ENCODE peak calls at places on chromosomes 7 and 10, in nine cellular contexts. One of them, this sample, is unnamed.

GRCh38 chr10:103915794-103916193 is 2.2 kb downstream of the STN1 start:
- DNase-seq in GDM1: no peak
- DNase-seq in NCI-H1417: no peak
- DNase-seq in OCI-M1: no peak
- DNase-seq in CD4-positive, alpha-beta memory T cell: no peak
- DNase-seq in amniotic epithelial cell: no peak
- DNase-seq in stimulated activated CD8-positive, alpha-beta memory T cell treated with anti-CD3 and anti-CD28 coated beads, Interleukin-4, amount 100 ng/mL, for 4 hours: no peak
- DNase-seq in NCI-H748 treated with DMSO at 0.1 percent for 48 hours: no peak
- DNase-seq in H1: no peak
- DNase-seq in this sample: no peak

GRCh38 chr7:77989981-77990566 is 191.5 kb downstream of the PHTF2 start:
- DNase-seq in NCI-H1417: peak
- DNase-seq in NCI-H748 treated with DMSO at 0.1 percent for 48 hours: no peak
- DNase-seq in stimulated activated CD8-positive, alpha-beta memory T cell treated with anti-CD3 and anti-CD28 coated beads, Interleukin-4, amount 100 ng/mL, for 4 hours: no peak
- DNase-seq in GDM1: peak
- DNase-seq in OCI-M1: peak
- DNase-seq in amniotic epithelial cell: peak
- DNase-seq in H1: no peak
- DNase-seq in CD4-positive, alpha-beta memory T cell: no peak
- DNase-seq in this sample: no peak

GRCh38 chr7:79610905-79611304 is 157.4 kb upstream of the MAGI2 start:
- DNase-seq in stimulated activated CD8-positive, alpha-beta memory T cell treated with anti-CD3 and anti-CD28 coated beads, Interleukin-4, amount 100 ng/mL, for 4 hours: no peak
- DNase-seq in NCI-H748 treated with DMSO at 0.1 percent for 48 hours: no peak
- DNase-seq in amniotic epithelial cell: peak
- DNase-seq in GDM1: no peak
- DNase-seq in NCI-H1417: no peak
- DNase-seq in OCI-M1: peak
- DNase-seq in H1: no peak
- DNase-seq in CD4-positive, alpha-beta memory T cell: no peak
- DNase-seq in this sample: no peak

GRCh38 chr7:67771840-67772605 is 775.4 kb downstream of the TYW1 start:
- DNase-seq in NCI-H1417: no peak
- DNase-seq in CD4-positive, alpha-beta memory T cell: no peak
- DNase-seq in H1: no peak
- DNase-seq in OCI-M1: no peak
- DNase-seq in NCI-H748 treated with DMSO at 0.1 percent for 48 hours: no peak
- DNase-seq in GDM1: no peak
- DNase-seq in amniotic epithelial cell: no peak
- DNase-seq in stimulated activated CD8-positive, alpha-beta memory T cell treated with anti-CD3 and anti-CD28 coated beads, Interleukin-4, amount 100 ng/mL, for 4 hours: no peak
- DNase-seq in this sample: no peak

GRCh38 chr10:75263806-75264205 is 28.0 kb upstream of the COMTD1 start:
- DNase-seq in NCI-H1417: no peak
- DNase-seq in OCI-M1: no peak
- DNase-seq in stimulated activated CD8-positive, alpha-beta memory T cell treated with anti-CD3 and anti-CD28 coated beads, Interleukin-4, amount 100 ng/mL, for 4 hours: no peak
- DNase-seq in CD4-positive, alpha-beta memory T cell: no peak
- DNase-seq in amniotic epithelial cell: no peak
- DNase-seq in GDM1: no peak
- DNase-seq in NCI-H748 treated with DMSO at 0.1 percent for 48 hours: no peak
- DNase-seq in H1: no peak
- DNase-seq in this sample: no peak

GRCh38 chr7:104642551-104642950 is 314.1 kb downstream of the LHFPL3 start:
- DNase-seq in OCI-M1: no peak
- DNase-seq in CD4-positive, alpha-beta memory T cell: no peak
- DNase-seq in GDM1: no peak
- DNase-seq in stimulated activated CD8-positive, alpha-beta memory T cell treated with anti-CD3 and anti-CD28 coated beads, Interleukin-4, amount 100 ng/mL, for 4 hours: no peak
- DNase-seq in NCI-H1417: no peak
- DNase-seq in H1: no peak
- DNase-seq in NCI-H748 treated with DMSO at 0.1 percent for 48 hours: no peak
- DNase-seq in amniotic epithelial cell: no peak
- DNase-seq in this sample: no peak

GRCh38 chr7:117164578-117164977 is 158.3 kb downstream of the WNT2 start:
- DNase-seq in stimulated activated CD8-positive, alpha-beta memory T cell treated with anti-CD3 and anti-CD28 coated beads, Interleukin-4, amount 100 ng/mL, for 4 hours: no peak
- DNase-seq in OCI-M1: no peak
- DNase-seq in NCI-H748 treated with DMSO at 0.1 percent for 48 hours: no peak
- DNase-seq in H1: no peak
- DNase-seq in amniotic epithelial cell: peak
- DNase-seq in NCI-H1417: no peak
- DNase-seq in CD4-positive, alpha-beta memory T cell: no peak
- DNase-seq in GDM1: no peak
- DNase-seq in this sample: peak

GRCh38 chr10:20485554-20485953 is 411.6 kb downstream of the NEBL start:
- DNase-seq in GDM1: no peak
- DNase-seq in OCI-M1: no peak
- DNase-seq in NCI-H1417: no peak
- DNase-seq in NCI-H748 treated with DMSO at 0.1 percent for 48 hours: no peak
- DNase-seq in H1: no peak
- DNase-seq in amniotic epithelial cell: no peak
- DNase-seq in CD4-positive, alpha-beta memory T cell: no peak
- DNase-seq in stimulated activated CD8-positive, alpha-beta memory T cell treated with anti-CD3 and anti-CD28 coated beads, Interleukin-4, amount 100 ng/mL, for 4 hours: no peak
- DNase-seq in this sample: no peak

GRCh38 chr7:91243591-91244368 is 20.5 kb upstream of the FZD1 start:
- DNase-seq in NCI-H1417: peak
- DNase-seq in H1: no peak
- DNase-seq in NCI-H748 treated with DMSO at 0.1 percent for 48 hours: no peak
- DNase-seq in amniotic epithelial cell: peak
- DNase-seq in OCI-M1: no peak
- DNase-seq in GDM1: no peak
- DNase-seq in stimulated activated CD8-positive, alpha-beta memory T cell treated with anti-CD3 and anti-CD28 coated beads, Interleukin-4, amount 100 ng/mL, for 4 hours: no peak
- DNase-seq in CD4-positive, alpha-beta memory T cell: no peak
- DNase-seq in this sample: no peak

GRCh38 chr7:120989571-120990220 is 1.2 kb downstream of the CPED1 start:
- DNase-seq in CD4-positive, alpha-beta memory T cell: no peak
- DNase-seq in NCI-H1417: no peak
- DNase-seq in OCI-M1: peak
- DNase-seq in NCI-H748 treated with DMSO at 0.1 percent for 48 hours: no peak
- DNase-seq in H1: no peak
- DNase-seq in stimulated activated CD8-positive, alpha-beta memory T cell treated with anti-CD3 and anti-CD28 coated beads, Interleukin-4, amount 100 ng/mL, for 4 hours: no peak
- DNase-seq in amniotic epithelial cell: no peak
- DNase-seq in GDM1: no peak
- DNase-seq in this sample: no peak

GRCh38 chr10:111531690-111532089 is 454.9 kb downstream of the ADRA2A start:
- DNase-seq in CD4-positive, alpha-beta memory T cell: no peak
- DNase-seq in NCI-H1417: no peak
- DNase-seq in OCI-M1: peak
- DNase-seq in GDM1: no peak
- DNase-seq in amniotic epithelial cell: no peak
- DNase-seq in stimulated activated CD8-positive, alpha-beta memory T cell treated with anti-CD3 and anti-CD28 coated beads, Interleukin-4, amount 100 ng/mL, for 4 hours: no peak
- DNase-seq in NCI-H748 treated with DMSO at 0.1 percent for 48 hours: no peak
- DNase-seq in H1: no peak
- DNase-seq in this sample: no peak

GRCh38 chr7:16092711-16093110 is 328.6 kb downstream of the CRPPA start:
- DNase-seq in amniotic epithelial cell: peak
- DNase-seq in H1: no peak
- DNase-seq in NCI-H748 treated with DMSO at 0.1 percent for 48 hours: no peak
- DNase-seq in GDM1: no peak
- DNase-seq in CD4-positive, alpha-beta memory T cell: no peak
- DNase-seq in stimulated activated CD8-positive, alpha-beta memory T cell treated with anti-CD3 and anti-CD28 coated beads, Interleukin-4, amount 100 ng/mL, for 4 hours: no peak
- DNase-seq in OCI-M1: no peak
- DNase-seq in NCI-H1417: no peak
- DNase-seq in this sample: no peak

GRCh38 chr10:22978287-22978686 is 50.4 kb downstream of the ARMC3 start:
- DNase-seq in CD4-positive, alpha-beta memory T cell: no peak
- DNase-seq in OCI-M1: no peak
- DNase-seq in GDM1: no peak
- DNase-seq in amniotic epithelial cell: peak
- DNase-seq in stimulated activated CD8-positive, alpha-beta memory T cell treated with anti-CD3 and anti-CD28 coated beads, Interleukin-4, amount 100 ng/mL, for 4 hours: no peak
- DNase-seq in NCI-H1417: peak
- DNase-seq in H1: no peak
- DNase-seq in NCI-H748 treated with DMSO at 0.1 percent for 48 hours: peak
- DNase-seq in this sample: no peak

GRCh38 chr10:13439313-13439712 is 89.5 kb downstream of the BEND7 start:
- DNase-seq in amniotic epithelial cell: no peak
- DNase-seq in GDM1: no peak
- DNase-seq in NCI-H748 treated with DMSO at 0.1 percent for 48 hours: no peak
- DNase-seq in OCI-M1: no peak
- DNase-seq in NCI-H1417: no peak
- DNase-seq in H1: no peak
- DNase-seq in stimulated activated CD8-positive, alpha-beta memory T cell treated with anti-CD3 and anti-CD28 coated beads, Interleukin-4, amount 100 ng/mL, for 4 hours: no peak
- DNase-seq in CD4-positive, alpha-beta memory T cell: no peak
- DNase-seq in this sample: no peak

GRCh38 chr7:70133291-70133690 is 535.0 kb downstream of the AUTS2 start:
- DNase-seq in GDM1: no peak
- DNase-seq in H1: no peak
- DNase-seq in stimulated activated CD8-positive, alpha-beta memory T cell treated with anti-CD3 and anti-CD28 coated beads, Interleukin-4, amount 100 ng/mL, for 4 hours: no peak
- DNase-seq in CD4-positive, alpha-beta memory T cell: no peak
- DNase-seq in amniotic epithelial cell: no peak
- DNase-seq in NCI-H1417: peak
- DNase-seq in OCI-M1: no peak
- DNase-seq in NCI-H748 treated with DMSO at 0.1 percent for 48 hours: no peak
- DNase-seq in this sample: no peak

GRCh38 chr7:157404845-157405481 is 68.2 kb downstream of the DNAJB6 start:
- DNase-seq in H1: no peak
- DNase-seq in OCI-M1: peak
- DNase-seq in GDM1: no peak
- DNase-seq in NCI-H748 treated with DMSO at 0.1 percent for 48 hours: no peak
- DNase-seq in NCI-H1417: no peak
- DNase-seq in stimulated activated CD8-positive, alpha-beta memory T cell treated with anti-CD3 and anti-CD28 coated beads, Interleukin-4, amount 100 ng/mL, for 4 hours: no peak
- DNase-seq in amniotic epithelial cell: peak
- DNase-seq in CD4-positive, alpha-beta memory T cell: no peak
- DNase-seq in this sample: peak

GRCh38 chr10:60465801-60466200 is 76.1 kb upstream of the ANK3 start:
- DNase-seq in OCI-M1: no peak
- DNase-seq in H1: no peak
- DNase-seq in stimulated activated CD8-positive, alpha-beta memory T cell treated with anti-CD3 and anti-CD28 coated beads, Interleukin-4, amount 100 ng/mL, for 4 hours: no peak
- DNase-seq in NCI-H1417: no peak
- DNase-seq in NCI-H748 treated with DMSO at 0.1 percent for 48 hours: no peak
- DNase-seq in CD4-positive, alpha-beta memory T cell: no peak
- DNase-seq in GDM1: no peak
- DNase-seq in amniotic epithelial cell: no peak
- DNase-seq in this sample: no peak

GRCh38 chr10:75544923-75545322 is 113.5 kb downstream of the LRMDA start:
- DNase-seq in NCI-H1417: no peak
- DNase-seq in stimulated activated CD8-positive, alpha-beta memory T cell treated with anti-CD3 and anti-CD28 coated beads, Interleukin-4, amount 100 ng/mL, for 4 hours: no peak
- DNase-seq in CD4-positive, alpha-beta memory T cell: no peak
- DNase-seq in GDM1: no peak
- DNase-seq in NCI-H748 treated with DMSO at 0.1 percent for 48 hours: no peak
- DNase-seq in amniotic epithelial cell: peak
- DNase-seq in H1: no peak
- DNase-seq in OCI-M1: no peak
- DNase-seq in this sample: no peak

GRCh38 chr10:21572578-21572977 is 38.5 kb downstream of the MLLT10 start:
- DNase-seq in NCI-H748 treated with DMSO at 0.1 percent for 48 hours: no peak
- DNase-seq in GDM1: no peak
- DNase-seq in H1: no peak
- DNase-seq in CD4-positive, alpha-beta memory T cell: no peak
- DNase-seq in amniotic epithelial cell: peak
- DNase-seq in NCI-H1417: no peak
- DNase-seq in OCI-M1: no peak
- DNase-seq in stimulated activated CD8-positive, alpha-beta memory T cell treated with anti-CD3 and anti-CD28 coated beads, Interleukin-4, amount 100 ng/mL, for 4 hours: no peak
- DNase-seq in this sample: peak

GRCh38 chr7:139421123-139421522 is 61.4 kb downstream of the LUC7L2 start:
- DNase-seq in amniotic epithelial cell: no peak
- DNase-seq in H1: no peak
- DNase-seq in CD4-positive, alpha-beta memory T cell: no peak
- DNase-seq in GDM1: no peak
- DNase-seq in NCI-H1417: no peak
- DNase-seq in OCI-M1: no peak
- DNase-seq in NCI-H748 treated with DMSO at 0.1 percent for 48 hours: no peak
- DNase-seq in stimulated activated CD8-positive, alpha-beta memory T cell treated with anti-CD3 and anti-CD28 coated beads, Interleukin-4, amount 100 ng/mL, for 4 hours: no peak
- DNase-seq in this sample: no peak

GRCh38 chr7:142338633-142339501 is 81.0 kb upstream of the PRSS58 start:
- DNase-seq in stimulated activated CD8-positive, alpha-beta memory T cell treated with anti-CD3 and anti-CD28 coated beads, Interleukin-4, amount 100 ng/mL, for 4 hours: no peak
- DNase-seq in GDM1: no peak
- DNase-seq in CD4-positive, alpha-beta memory T cell: no peak
- DNase-seq in OCI-M1: peak
- DNase-seq in NCI-H1417: peak
- DNase-seq in NCI-H748 treated with DMSO at 0.1 percent for 48 hours: no peak
- DNase-seq in H1: peak
- DNase-seq in amniotic epithelial cell: peak
- DNase-seq in this sample: no peak

GRCh38 chr10:63252095-63252762 is 119.1 kb downstream of the NRBF2 start:
- DNase-seq in H1: no peak
- DNase-seq in NCI-H748 treated with DMSO at 0.1 percent for 48 hours: no peak
- DNase-seq in CD4-positive, alpha-beta memory T cell: no peak
- DNase-seq in OCI-M1: no peak
- DNase-seq in NCI-H1417: no peak
- DNase-seq in stimulated activated CD8-positive, alpha-beta memory T cell treated with anti-CD3 and anti-CD28 coated beads, Interleukin-4, amount 100 ng/mL, for 4 hours: no peak
- DNase-seq in GDM1: no peak
- DNase-seq in amniotic epithelial cell: no peak
- DNase-seq in this sample: no peak

GRCh38 chr7:90596745-90597526 is 815 bp downstream of the CDK14 start:
- DNase-seq in GDM1: no peak
- DNase-seq in CD4-positive, alpha-beta memory T cell: no peak
- DNase-seq in OCI-M1: no peak
- DNase-seq in H1: no peak
- DNase-seq in stimulated activated CD8-positive, alpha-beta memory T cell treated with anti-CD3 and anti-CD28 coated beads, Interleukin-4, amount 100 ng/mL, for 4 hours: no peak
- DNase-seq in NCI-H748 treated with DMSO at 0.1 percent for 48 hours: no peak
- DNase-seq in amniotic epithelial cell: peak
- DNase-seq in NCI-H1417: peak
- DNase-seq in this sample: no peak

GRCh38 chr10:84824525-84824924 is 496.1 kb downstream of the CCSER2 start:
- DNase-seq in NCI-H748 treated with DMSO at 0.1 percent for 48 hours: no peak
- DNase-seq in NCI-H1417: no peak
- DNase-seq in CD4-positive, alpha-beta memory T cell: no peak
- DNase-seq in OCI-M1: no peak
- DNase-seq in amniotic epithelial cell: no peak
- DNase-seq in GDM1: no peak
- DNase-seq in stimulated activated CD8-positive, alpha-beta memory T cell treated with anti-CD3 and anti-CD28 coated beads, Interleukin-4, amount 100 ng/mL, for 4 hours: no peak
- DNase-seq in H1: no peak
- DNase-seq in this sample: no peak

GRCh38 chr10:14573666-14574261 is 200.9 kb downstream of the FAM107B start:
- DNase-seq in NCI-H748 treated with DMSO at 0.1 percent for 48 hours: no peak
- DNase-seq in CD4-positive, alpha-beta memory T cell: no peak
- DNase-seq in OCI-M1: no peak
- DNase-seq in H1: no peak
- DNase-seq in NCI-H1417: no peak
- DNase-seq in GDM1: no peak
- DNase-seq in stimulated activated CD8-positive, alpha-beta memory T cell treated with anti-CD3 and anti-CD28 coated beads, Interleukin-4, amount 100 ng/mL, for 4 hours: no peak
- DNase-seq in amniotic epithelial cell: peak
- DNase-seq in this sample: no peak

GRCh38 chr7:2495402-2496309 is 19.5 kb upstream of the GRIFIN start:
- DNase-seq in OCI-M1: no peak
- DNase-seq in NCI-H748 treated with DMSO at 0.1 percent for 48 hours: no peak
- DNase-seq in amniotic epithelial cell: no peak
- DNase-seq in stimulated activated CD8-positive, alpha-beta memory T cell treated with anti-CD3 and anti-CD28 coated beads, Interleukin-4, amount 100 ng/mL, for 4 hours: no peak
- DNase-seq in H1: no peak
- DNase-seq in GDM1: no peak
- DNase-seq in NCI-H1417: peak
- DNase-seq in CD4-positive, alpha-beta memory T cell: no peak
- DNase-seq in this sample: no peak